ENCODE peak calls at places on chromosome 3, in seven cellular contexts. B, U, E, I, A, W and X are unnamed samples.

GRCh38 chr3:45677045-45677436 is 12.2 kb upstream of the SACM1L start:
- DNase-seq in B (peak; percentile 66), U (peak; percentile 87), E (no peak), I (no peak), A (peak; percentile 83), W (peak; percentile 95), X (no peak)

GRCh38 chr3:21013566-21013965 is 737.4 kb downstream of the ZNF385D start:
- DNase-seq in B (no peak), U (no peak), E (no peak), I (no peak), A (no peak), W (peak; percentile 10), X (no peak)

GRCh38 chr3:139131951-139132350 is 87.3 kb upstream of the PRR23C start:
- DNase-seq in B (no peak), U (no peak), E (no peak), I (no peak), A (no peak), W (no peak), X (no peak)

GRCh38 chr3:18474202-18474601 is 49.1 kb upstream of the SATB1 start:
- DNase-seq in B (no peak), U (no peak), E (no peak), I (no peak), A (peak; percentile 80), W (peak; percentile 72), X (no peak)

GRCh38 chr3:49023775-49024174 is 1.9 kb downstream of the NDUFAF3 start:
- DNase-seq in B (no peak), U (no peak), E (no peak), I (no peak), A (no peak), W (no peak), X (no peak)

GRCh38 chr3:64399205-64399800 is 174.0 kb upstream of the PRICKLE2 start:
- DNase-seq in B (peak; percentile 70), U (peak; percentile 78), E (no peak), I (peak; percentile 51), A (peak; percentile 78), W (peak; percentile 76), X (peak; percentile 48)

GRCh38 chr3:17372811-17373210 is 369.6 kb downstream of the TBC1D5 start:
- DNase-seq in B (peak; percentile 48), U (peak; percentile 65), E (no peak), I (no peak), A (no peak), W (no peak), X (no peak)

GRCh38 chr3:52262447-52262846 is 16.0 kb downstream of the WDR82 start:
- DNase-seq in B (no peak), U (no peak), E (no peak), I (no peak), A (no peak), W (no peak), X (no peak)

GRCh38 chr3:187920871-187921270 is 175.6 kb upstream of the BCL6 start:
- DNase-seq in B (peak; percentile 57), U (peak; percentile 63), E (no peak), I (no peak), A (no peak), W (no peak), X (no peak)

GRCh38 chr3:53224026-53224425 is 31.8 kb downstream of the TKT start:
- DNase-seq in B (no peak), U (no peak), E (no peak), I (no peak), A (no peak), W (no peak), X (no peak)

GRCh38 chr3:186644683-186645082 is 4.5 kb downstream of the FETUB start:
- DNase-seq in B (no peak), U (no peak), E (peak; percentile 33), I (no peak), A (no peak), W (peak; percentile 69), X (no peak)

GRCh38 chr3:120170223-120170622 is 76.0 kb upstream of the GSK3B start:
- DNase-seq in B (peak; percentile 85), U (peak; percentile 56), E (no peak), I (no peak), A (no peak), W (peak; percentile 85), X (no peak)

GRCh38 chr3:58013099-58013498 is 4.9 kb downstream of the FLNB start:
- DNase-seq in B (no peak), U (peak; percentile 47), E (no peak), I (no peak), A (no peak), W (peak; percentile 1), X (no peak)

GRCh38 chr3:81749285-81749684 is 12.2 kb downstream of the GBE1 start:
- DNase-seq in B (peak; percentile 36), U (no peak), E (no peak), I (no peak), A (peak; percentile 48), W (no peak), X (no peak)

GRCh38 chr3:170689218-170689874 is 103.5 kb upstream of the SLC7A14 start:
- DNase-seq in B (peak; percentile 88), U (peak; percentile 79), E (peak; percentile 51), I (no peak), A (peak; percentile 98), W (peak; percentile 97), X (peak; percentile 81)

GRCh38 chr3:123635717-123636116 is 50.9 kb upstream of the HACD2 start:
- DNase-seq in B (no peak), U (no peak), E (no peak), I (no peak), A (no peak), W (no peak), X (no peak)

GRCh38 chr3:186930143-186930638 is at the start of gene ST6GAL1:
- DNase-seq in B (peak; percentile 37), U (peak; percentile 60), E (peak; percentile 88), I (peak; percentile 70), A (peak; percentile 91), W (peak; percentile 52), X (peak; percentile 89)

GRCh38 chr3:119145500-119146167 is at the start of gene TEX55:
- DNase-seq in B (peak; percentile 61), U (peak; percentile 39), E (peak; percentile 59), I (no peak), A (peak; percentile 79), W (peak; percentile 63), X (peak; percentile 65)
- H3K18ac ChIP-seq in B (peak within 1 kb of the TSS; percentile 88), U (no peak within 1 kb of the TSS), E (no peak within 1 kb of the TSS), I (no peak within 1 kb of the TSS), A (no peak within 1 kb of the TSS), W (no peak within 1 kb of the TSS), X (no peak within 1 kb of the TSS)

GRCh38 chr3:25429960-25430941 is 2.2 kb downstream of the RARB start:
- DNase-seq in B (peak; percentile 5), U (peak; percentile 28), E (no peak), I (no peak), A (peak; percentile 65), W (no peak), X (no peak)

GRCh38 chr3:25427155-25428002 is 684 bp upstream of the RARB start:
- DNase-seq in B (no peak), U (peak; percentile 62), E (no peak), I (no peak), A (peak; percentile 25), W (peak; percentile 9), X (no peak)

GRCh38 chr3:25429441-25429907 is 1.4 kb downstream of the RARB start:
- DNase-seq in B (no peak), U (no peak), E (no peak), I (no peak), A (no peak), W (no peak), X (no peak)

GRCh38 chr3:25428003-25428861 is at the start of gene RARB:
- DNase-seq in B (peak; percentile 81), U (peak; percentile 93), E (peak; percentile 62), I (peak; percentile 47), A (peak; percentile 89), W (peak; percentile 14), X (peak; percentile 61)

GRCh38 chr3:25428950-25429349 is 887 bp downstream of the RARB start:
- DNase-seq in B (no peak), U (no peak), E (no peak), I (no peak), A (no peak), W (no peak), X (no peak)
- H3K18ac ChIP-seq in B (no peak overlapping the region), U (no peak overlapping the region), E (no peak overlapping the region), I (no peak overlapping the region), A (no peak overlapping the region), W (no peak overlapping the region), X (no peak overlapping the region)

GRCh38 chr3:162292409-162292808 is 795.8 kb downstream of the OTOL1 start:
- DNase-seq in B (no peak), U (no peak), E (no peak), I (no peak), A (no peak), W (no peak), X (no peak)
- H3K18ac ChIP-seq in B (no peak overlapping the region), U (no peak overlapping the region), E (no peak overlapping the region), I (no peak overlapping the region), A (no peak overlapping the region), W (no peak overlapping the region), X (no peak overlapping the region)

GRCh38 chr3:5762506-5762905 is 575.0 kb downstream of the EDEM1 start:
- DNase-seq in B (no peak), U (no peak), E (no peak), I (no peak), A (no peak), W (no peak), X (no peak)
- H3K18ac ChIP-seq in B (no peak overlapping the region), U (no peak overlapping the region), E (no peak overlapping the region), I (no peak overlapping the region), A (no peak overlapping the region), W (no peak overlapping the region), X (no peak overlapping the region)

GRCh38 chr3:29912600-29913288 is 631.9 kb downstream of the RBMS3 start:
- DNase-seq in B (no peak), U (no peak), E (no peak), I (no peak), A (no peak), W (no peak), X (no peak)
- H3K18ac ChIP-seq in B (no peak overlapping the region), U (no peak overlapping the region), E (no peak overlapping the region), I (no peak overlapping the region), A (no peak overlapping the region), W (no peak overlapping the region), X (no peak overlapping the region)